ENCODE peak calls at places on chromosomes 1 and 21, in five cellular contexts. One of them, this sample, is unnamed.

GRCh38 chr21:16870116-16870515 is 642.7 kb upstream of the CXADR start:
- DNase-seq in uterus: no peak
- DNase-seq in testis: no peak
- DNase-seq in suprapubic skin: no peak
- DNase-seq in ovary: no peak
- DNase-seq in this sample: no peak

GRCh38 chr1:206512521-206513180 is 5.3 kb downstream of the RASSF5 start:
- DNase-seq in uterus: no peak
- DNase-seq in testis: no peak
- DNase-seq in suprapubic skin: no peak
- DNase-seq in ovary: no peak
- DNase-seq in this sample: no peak

GRCh38 chr1:111851552-111851951 is 95.9 kb downstream of the DDX20 start:
- DNase-seq in uterus: no peak
- DNase-seq in testis: no peak
- DNase-seq in suprapubic skin: no peak
- DNase-seq in ovary: no peak
- DNase-seq in this sample: peak

GRCh38 chr1:54325705-54326461 is 80.3 kb downstream of the SSBP3 start:
- DNase-seq in uterus: no peak
- DNase-seq in testis: no peak
- DNase-seq in suprapubic skin: no peak
- DNase-seq in ovary: peak
- DNase-seq in this sample: no peak

GRCh38 chr1:213070399-213070798 is 19.4 kb downstream of the RPS6KC1 start:
- DNase-seq in uterus: no peak
- DNase-seq in testis: peak
- DNase-seq in suprapubic skin: no peak
- DNase-seq in ovary: no peak
- DNase-seq in this sample: peak

GRCh38 chr1:41221995-41222991 is 19.8 kb downstream of the SCMH1 start:
- DNase-seq in uterus: no peak
- DNase-seq in testis: no peak
- DNase-seq in suprapubic skin: no peak
- DNase-seq in ovary: no peak
- DNase-seq in this sample: peak

GRCh38 chr1:204971700-204972336 is 71.2 kb upstream of the CNTN2 start:
- DNase-seq in uterus: no peak
- DNase-seq in testis: no peak
- DNase-seq in suprapubic skin: no peak
- DNase-seq in ovary: no peak
- DNase-seq in this sample: peak

GRCh38 chr1:24864409-24864808 is 65.7 kb downstream of the RUNX3 start:
- DNase-seq in uterus: no peak
- DNase-seq in testis: no peak
- DNase-seq in suprapubic skin: no peak
- DNase-seq in ovary: no peak
- DNase-seq in this sample: no peak

GRCh38 chr1:86567936-86568335 is 21.1 kb downstream of the CLCA4 start:
- DNase-seq in uterus: no peak
- DNase-seq in testis: no peak
- DNase-seq in suprapubic skin: no peak
- DNase-seq in ovary: no peak
- DNase-seq in this sample: no peak

GRCh38 chr1:34710811-34711210 is 44.0 kb upstream of the GJB5 start:
- DNase-seq in uterus: no peak
- DNase-seq in testis: no peak
- DNase-seq in suprapubic skin: no peak
- DNase-seq in ovary: no peak
- DNase-seq in this sample: no peak

DNA sequence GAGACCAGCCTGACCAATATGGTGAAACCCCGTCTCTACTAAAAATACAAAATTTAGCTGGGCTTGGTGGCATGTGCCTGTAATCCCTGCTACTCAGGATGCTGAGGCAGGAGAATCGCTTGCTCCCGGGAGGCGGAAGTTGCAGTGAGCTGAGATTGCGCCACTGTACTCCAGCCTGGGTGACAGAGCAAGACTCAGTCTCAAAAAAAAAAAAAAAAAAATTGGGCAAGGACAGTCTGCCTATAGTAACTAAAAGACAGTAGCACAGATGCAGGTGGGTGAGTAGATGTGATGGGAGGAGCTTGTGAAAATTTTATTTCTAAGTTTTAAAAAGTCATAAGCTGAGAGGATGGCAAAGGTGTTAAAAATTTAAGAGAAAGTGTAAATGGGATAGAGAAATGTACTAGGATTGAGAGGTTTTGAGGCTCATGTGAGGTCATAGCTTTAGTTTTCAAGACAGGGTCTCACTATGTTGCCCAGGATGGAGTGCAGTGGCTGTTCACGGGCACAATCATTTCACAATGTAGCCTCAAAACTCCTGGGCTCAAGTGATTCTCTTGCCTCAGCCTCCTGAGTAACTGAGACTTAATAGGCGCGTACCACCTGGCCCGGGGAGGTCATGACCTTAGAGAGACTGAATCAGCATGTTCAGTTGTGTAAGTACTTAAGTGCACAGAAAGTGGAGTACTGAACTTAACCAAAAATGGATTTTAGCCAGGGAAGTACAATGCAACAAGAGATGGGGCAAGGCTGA is 33.7 kb downstream of the PTP4A2 start:
- DNase-seq in uterus: no peak
- DNase-seq in testis: no peak
- DNase-seq in suprapubic skin: no peak
- DNase-seq in ovary: no peak
- DNase-seq in this sample: peak
- TF ChIP-seq POLR2A in uterus: no peak
- TF ChIP-seq POLR2A in testis: no peak
- TF ChIP-seq POLR2A in suprapubic skin: no peak
- TF ChIP-seq POLR2A in ovary: no peak
- TF ChIP-seq POLR2A in this sample: no peak

GRCh38 chr1:20551945-20552727 is at the start of gene FAM43B:
- DNase-seq in uterus: peak
- DNase-seq in testis: peak
- DNase-seq in suprapubic skin: peak
- DNase-seq in ovary: peak
- DNase-seq in this sample: peak
- TF ChIP-seq POLR2A in uterus: no peak
- TF ChIP-seq POLR2A in testis: no peak
- TF ChIP-seq POLR2A in suprapubic skin: no peak
- TF ChIP-seq POLR2A in ovary: no peak
- TF ChIP-seq POLR2A in this sample: no peak

DNA sequence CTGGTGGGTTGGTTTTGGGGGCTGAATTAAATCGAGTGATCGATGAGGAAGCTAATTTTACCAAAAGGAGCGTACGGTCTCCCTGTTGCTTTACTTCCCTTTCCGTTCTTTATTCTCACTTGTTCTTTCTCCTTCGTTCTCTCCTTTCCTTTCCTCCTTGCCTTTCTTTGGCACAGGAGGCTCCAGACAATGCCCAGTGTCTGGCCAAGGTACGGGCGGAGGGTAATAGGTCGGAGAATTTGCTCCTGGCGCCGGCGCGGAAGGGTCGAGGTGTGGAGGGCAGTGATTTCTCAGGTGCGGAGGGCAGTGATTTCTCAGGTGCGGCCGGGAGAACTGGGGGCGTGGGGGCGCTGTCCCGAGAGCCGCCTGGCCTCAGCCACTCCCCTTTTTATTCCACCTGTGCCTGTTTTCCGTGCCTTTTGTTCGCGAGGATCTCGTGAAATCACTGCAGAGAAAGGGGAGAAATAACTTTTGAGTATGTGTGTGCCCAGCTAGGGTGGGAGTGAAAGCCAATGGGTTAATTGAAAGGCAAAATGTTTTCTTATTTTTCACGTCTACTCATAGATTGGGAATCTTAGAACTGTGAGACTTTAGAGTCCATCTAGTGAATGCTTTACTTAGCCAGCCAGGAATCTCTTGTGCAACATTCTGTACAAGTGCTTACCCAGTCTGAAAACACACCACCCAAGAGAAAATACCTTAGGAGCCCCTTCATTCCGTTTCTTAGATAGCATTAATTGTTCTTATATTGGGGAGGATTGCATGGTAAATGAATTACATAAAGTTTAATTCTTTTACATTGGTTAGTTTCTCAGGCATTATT is 1.3 kb downstream of the FNBP1L start:
- DNase-seq in uterus: no peak
- DNase-seq in testis: peak
- DNase-seq in suprapubic skin: no peak
- DNase-seq in ovary: no peak
- DNase-seq in this sample: peak
- TF ChIP-seq POLR2A in uterus: no peak
- TF ChIP-seq POLR2A in testis: no peak
- TF ChIP-seq POLR2A in suprapubic skin: no peak
- TF ChIP-seq POLR2A in ovary: no peak
- TF ChIP-seq POLR2A in this sample: no peak

GRCh38 chr1:230231739-230232075 is 164.7 kb downstream of the GALNT2 start:
- DNase-seq in uterus: no peak
- DNase-seq in testis: peak
- DNase-seq in suprapubic skin: no peak
- DNase-seq in ovary: peak
- DNase-seq in this sample: no peak
- TF ChIP-seq POLR2A in uterus: no peak
- TF ChIP-seq POLR2A in testis: no peak
- TF ChIP-seq POLR2A in suprapubic skin: no peak
- TF ChIP-seq POLR2A in ovary: no peak
- TF ChIP-seq POLR2A in this sample: no peak